ENCODE peak calls at places on chromosomes 5 and 9, in nine cellular contexts. X is T-helper 9 cell; E is SHP77; K is posterior vena cava; H is iPS DF 6.9; Z is H7; B is skeletal muscle cell; I is CD4-positive, CD25-positive, alpha-beta regulatory T cell; R is amniotic stem cell. N is an unnamed sample.

GRCh38 chr9:72554221-72554641 is 32.8 kb downstream of the TMC1 start:
- DNase-seq in Z (no peak), E (no peak), I (no peak), H (no peak), X (no peak), B (no peak), K (no peak), R (peak; percentile 95), N (no peak)

GRCh38 chr9:83239787-83240186 is 176.8 kb upstream of the RASEF start:
- DNase-seq in X (no peak), Z (no peak), B (no peak), I (no peak), E (no peak), R (no peak), H (no peak), K (no peak), N (no peak)

GRCh38 chr5:159337291-159337974 is 7.1 kb upstream of the IL12B start:
- DNase-seq in K (no peak), I (peak; percentile 20), R (peak; percentile 46), B (no peak), E (no peak), Z (no peak), X (peak; percentile 26), H (no peak), N (no peak)

GRCh38 chr9:68955281-68955680 is 58.6 kb downstream of the PRKACG start:
- DNase-seq in H (no peak), K (no peak), B (no peak), R (no peak), E (no peak), I (peak; percentile 12), Z (no peak), X (no peak), N (no peak)

GRCh38 chr5:123937230-123937629 is 425.3 kb downstream of the CSNK1G3 start:
- DNase-seq in Z (peak; percentile 31), B (peak; percentile 18), K (no peak), R (peak; percentile 51), E (peak; percentile 71), H (peak; percentile 73), X (no peak), I (no peak), N (peak; percentile 69)

GRCh38 chr9:89476546-89476945 is 21.4 kb downstream of the SEMA4D start:
- DNase-seq in K (peak; percentile 20), X (no peak), H (no peak), Z (no peak), E (no peak), I (no peak), R (no peak), B (no peak), N (no peak)

GRCh38 chr9:127411122-127411521 is 13.1 kb upstream of the ZNF79 start:
- DNase-seq in H (no peak), I (no peak), R (no peak), X (no peak), Z (no peak), K (no peak), B (no peak), E (no peak), N (no peak)

GRCh38 chr5:59380350-59380951 is 513.1 kb downstream of the PDE4D start:
- DNase-seq in I (peak; percentile 29), E (peak; percentile 21), B (peak; percentile 52), K (no peak), Z (no peak), H (no peak), R (no peak), X (no peak), N (no peak)

GRCh38 chr9:17134396-17134842 is 421 bp upstream of the CNTLN start:
- DNase-seq in R (no peak), K (no peak), X (no peak), I (no peak), H (no peak), B (no peak), Z (no peak), E (no peak), N (no peak)

GRCh38 chr5:171927345-171927941 is 79.0 kb downstream of the FBXW11 start:
- DNase-seq in H (no peak), E (no peak), K (no peak), I (no peak), B (no peak), R (no peak), X (no peak), Z (no peak), N (no peak)

GRCh38 chr5:81209869-81210268 is 23.3 kb upstream of the CKMT2 start:
- DNase-seq in I (peak; percentile 13), H (no peak), R (no peak), B (no peak), X (no peak), K (no peak), E (no peak), Z (no peak), N (no peak)

GRCh38 chr9:126058631-126059030 is 268.0 kb upstream of the MVB12B start:
- DNase-seq in B (no peak), K (peak; percentile 43), I (no peak), E (no peak), H (no peak), R (no peak), Z (no peak), X (no peak), N (no peak)

GRCh38 chr5:116614603-116614920 is 39.9 kb upstream of the SEMA6A start:
- DNase-seq in I (no peak), R (no peak), X (no peak), H (no peak), B (no peak), E (no peak), Z (no peak), K (no peak), N (no peak)

GRCh38 chr9:111074395-111074794 is 36.1 kb upstream of the LPAR1 start:
- DNase-seq in K (no peak), R (no peak), E (no peak), I (no peak), X (no peak), H (no peak), B (no peak), Z (no peak), N (no peak)

GRCh38 chr9:16825971-16826370 is 44.5 kb downstream of the BNC2 start:
- DNase-seq in B (peak; percentile 85), I (no peak), E (no peak), Z (no peak), H (no peak), X (no peak), R (peak; percentile 51), K (no peak), N (no peak)

GRCh38 chr9:95028855-95029219 is 288.7 kb downstream of the FANCC start:
- DNase-seq in E (no peak), Z (no peak), X (no peak), I (no peak), R (no peak), B (no peak), H (no peak), K (no peak), N (no peak)

GRCh38 chr5:72523960-72524582 is 16.9 kb upstream of the ZNF366 start:
- DNase-seq in I (no peak), B (peak; percentile 68), E (no peak), X (no peak), R (peak; percentile 72), K (no peak), Z (peak; percentile 31), H (no peak), N (no peak)

GRCh38 chr9:22457448-22457847 is 10.8 kb downstream of the DMRTA1 start:
- DNase-seq in E (no peak), H (no peak), B (no peak), I (no peak), X (no peak), K (no peak), R (no peak), Z (no peak), N (peak; percentile 43)

GRCh38 chr5:44708611-44709010 is 100.1 kb upstream of the MRPS30 start:
- DNase-seq in I (no peak), K (no peak), E (no peak), B (no peak), H (no peak), R (no peak), Z (no peak), X (no peak), N (no peak)

N was measured in H9.